ENCODE peak calls at places on chromosomes 4 and X, in ten cellular contexts. L is nucleus accumbens; X is fibroblast of villous mesenchyme; N is T follicular helper cell; Y is endothelial cell; J is lower leg skin; A is GM23248; F is effector memory CD8-positive, alpha-beta T cell; O is progenitor cell of endocrine pancreas; P is stimulated activated CD4-positive, alpha-beta T cell treated with anti-CD3 and anti-CD28 coated beads, Interleukin-1b, Interleukin-23, amount 100 ng/mL, for 1 hour. E is an unnamed sample.

GRCh38 chr4:14918336-14918735 is 83.9 kb upstream of the CPEB2 start:
- DNase-seq in F (no peak), N (no peak), O (no peak), Y (no peak), P (no peak), A (no peak), J (no peak), L (no peak), X (no peak), E (no peak)

GRCh38 chrX:120857240-120857639 is 18.4 kb downstream of the CT47B1 start:
- DNase-seq in L (no peak), F (no peak), N (no peak), P (no peak), A (peak), Y (peak), X (no peak), J (no peak), O (no peak), E (no peak)

GRCh38 chr4:94976371-94977011 is 218.7 kb downstream of the BMPR1B start:
- DNase-seq in A (peak), J (no peak), X (peak), L (no peak), F (no peak), O (no peak), P (no peak), Y (no peak), N (no peak), E (no peak)

GRCh38 chr4:102815981-102816380 is 11.4 kb downstream of the UBE2D3 start:
- DNase-seq in Y (no peak), F (no peak), A (peak), N (no peak), L (no peak), O (no peak), P (no peak), X (peak), J (no peak), E (no peak)

GRCh38 chr4:85498068-85498733 is 23.3 kb downstream of the ARHGAP24 start:
- DNase-seq in F (no peak), P (no peak), A (peak), N (no peak), O (no peak), X (peak), L (no peak), Y (no peak), J (peak), E (no peak)

GRCh38 chr4:93828332-93828829 is at the start of gene ATOH1:
- DNase-seq in O (peak), P (no peak), F (no peak), Y (peak), A (peak), X (no peak), L (no peak), N (no peak), J (no peak), E (no peak)

GRCh38 chrX:151973262-151973661 is 1.2 kb downstream of the GABRE start:
- DNase-seq in L (no peak), Y (no peak), N (no peak), J (no peak), P (no peak), F (no peak), O (no peak), A (peak), X (no peak), E (no peak)

GRCh38 chr4:42050850-42051249 is 60.5 kb downstream of the SLC30A9 start:
- DNase-seq in L (no peak), N (no peak), Y (no peak), A (peak), P (no peak), F (no peak), O (no peak), X (no peak), J (no peak), E (no peak)

GRCh38 chr4:140367738-140368137 is 5.7 kb upstream of the SCOC start:
- DNase-seq in J (no peak), N (no peak), O (no peak), Y (no peak), L (no peak), X (no peak), F (no peak), P (no peak), A (peak), E (no peak)

GRCh38 chr4:80005863-80006262 is 67.2 kb downstream of the ANTXR2 start:
- DNase-seq in X (no peak), A (no peak), O (no peak), F (no peak), Y (no peak), P (no peak), L (no peak), J (no peak), N (no peak), E (no peak)

GRCh38 chr4:94534401-94535312 is 82.9 kb downstream of the PDLIM5 start:
- DNase-seq in L (no peak), Y (no peak), N (no peak), O (no peak), P (no peak), X (no peak), A (no peak), J (no peak), F (no peak), E (no peak)

GRCh38 chrX:151920101-151920500 is 7.4 kb downstream of the MAGEA4 start:
- DNase-seq in A (no peak), Y (no peak), F (no peak), J (no peak), P (no peak), O (no peak), L (no peak), N (no peak), X (no peak), E (no peak)

GRCh38 chr4:146255463-146255862 is 41.1 kb downstream of the REELD1 start:
- DNase-seq in P (no peak), J (no peak), A (peak), O (no peak), N (no peak), L (no peak), F (no peak), X (peak), Y (no peak), E (no peak)

GRCh38 chrX:35886135-35886534 is 33.4 kb upstream of the CFAP47 start:
- DNase-seq in P (no peak), X (no peak), Y (no peak), F (no peak), N (no peak), O (no peak), J (no peak), L (no peak), A (no peak), E (no peak)

GRCh38 chr4:172127168-172127567 is 314.0 kb downstream of the GALNTL6 start:
- DNase-seq in L (no peak), X (no peak), O (no peak), F (no peak), N (no peak), P (no peak), J (no peak), Y (no peak), A (no peak), E (no peak)

GRCh38 chr4:83686166-83686565 is 150.3 kb downstream of the GPAT3 start:
- DNase-seq in J (no peak), O (no peak), X (peak), L (no peak), Y (no peak), N (no peak), A (peak), F (no peak), P (no peak), E (no peak)

GRCh38 chrX:109826954-109827708 is 94.1 kb upstream of the ACSL4 start:
- DNase-seq in J (no peak), N (no peak), F (no peak), L (no peak), A (peak), O (no peak), X (peak), P (no peak), Y (no peak), E (no peak)

GRCh38 chr4:123037809-123038208 is 115.4 kb upstream of the NUDT6 start:
- DNase-seq in L (no peak), F (no peak), O (no peak), J (no peak), A (peak), Y (no peak), P (no peak), N (no peak), X (peak), E (no peak)

GRCh38 chr4:147678796-147679549 is 5.0 kb downstream of the PRMT9 start:
- DNase-seq in P (no peak), F (no peak), N (no peak), L (no peak), X (no peak), J (no peak), Y (no peak), A (no peak), O (no peak), E (no peak)

GRCh38 chr4:111854494-111855087 is 290.7 kb upstream of the FAM241A start:
- DNase-seq in X (peak), J (no peak), F (no peak), Y (peak), N (no peak), L (no peak), O (peak), P (no peak), A (peak), E (no peak)

GRCh38 chr4:5018603-5019002 is 655 bp downstream of the CYTL1 start:
- DNase-seq in J (no peak), P (no peak), L (no peak), O (no peak), N (no peak), F (no peak), Y (no peak), X (no peak), A (no peak), E (no peak)

GRCh38 chr4:150385606-150386005 is 196.3 kb upstream of the MAB21L2 start:
- DNase-seq in Y (no peak), O (no peak), J (peak), F (no peak), A (peak), X (peak), P (no peak), L (no peak), N (no peak), E (no peak)

GRCh38 chr4:72473434-72473900 is 95.6 kb downstream of the ADAMTS3 start:
- DNase-seq in O (no peak), X (no peak), J (no peak), F (no peak), N (no peak), L (no peak), Y (no peak), A (no peak), P (no peak), E (no peak)

GRCh38 chrX:78643874-78644273 is 15.3 kb downstream of the RTL3 start:
- DNase-seq in N (no peak), J (no peak), X (no peak), A (no peak), O (no peak), L (no peak), P (no peak), F (no peak), Y (no peak), E (no peak)

GRCh38 chr4:31918891-31919290 is 1198.7 kb downstream of the PCDH7 start:
- DNase-seq in J (no peak), L (no peak), P (no peak), F (no peak), O (no peak), X (no peak), Y (no peak), A (no peak), N (no peak), E (no peak)

GRCh38 chr4:184163813-184164212 is 53.9 kb downstream of the ENPP6 start:
- DNase-seq in P (no peak), L (no peak), O (peak), A (peak), J (no peak), F (no peak), N (no peak), Y (peak), X (no peak), E (peak)

GRCh38 chr4:185839204-185839712 is 27.3 kb upstream of the SORBS2 start:
- DNase-seq in X (peak), L (no peak), O (no peak), F (no peak), Y (peak), P (no peak), A (peak), J (peak), N (no peak), E (no peak)

GRCh38 chr4:1380368-1381151 is 25.7 kb downstream of the NKX1-1 start:
- DNase-seq in F (no peak), X (no peak), P (no peak), O (no peak), A (no peak), N (no peak), L (no peak), Y (no peak), J (no peak), E (no peak)

GRCh38 chr4:1210971-1211370 is 38.0 kb downstream of the CTBP1 start:
- DNase-seq in O (no peak), A (no peak), Y (no peak), X (no peak), N (no peak), P (no peak), F (no peak), J (no peak), L (no peak), E (no peak)

GRCh38 chr4:75071241-75071778 is 138.4 kb downstream of the PARM1 start:
- DNase-seq in N (no peak), L (no peak), F (no peak), A (no peak), Y (no peak), O (no peak), X (no peak), J (no peak), P (no peak), E (no peak)

GRCh38 chrX:126165721-126166401 is at the start of gene DCAF12L2:
- DNase-seq in Y (peak), N (no peak), J (no peak), O (peak), X (no peak), L (no peak), P (no peak), A (peak), F (no peak), E (peak)

GRCh38 chr4:95362906-95363578 is 185.7 kb downstream of the UNC5C start:
- DNase-seq in J (no peak), Y (peak), X (peak), A (peak), L (no peak), P (no peak), O (no peak), N (no peak), F (no peak), E (no peak)

GRCh38 chrX:135193740-135194139 is 22.5 kb upstream of the CT55 start:
- DNase-seq in L (no peak), Y (no peak), P (no peak), N (no peak), F (no peak), O (no peak), J (no peak), A (no peak), X (no peak), E (no peak)

GRCh38 chr4:145619639-145619996 is 433 bp downstream of the MMAA start:
- DNase-seq in J (peak), X (peak), N (peak), Y (peak), O (no peak), A (peak), F (peak), P (no peak), L (no peak), E (no peak)

GRCh38 chr4:766559-767283 is 59.2 kb downstream of the CPLX1 start:
- DNase-seq in X (no peak), O (no peak), N (no peak), Y (no peak), A (no peak), P (no peak), J (no peak), F (no peak), L (no peak), E (no peak)